ENCODE peak calls at places on chromosome 18, in four cellular contexts. One of them, this sample, is unnamed.
A peak's percentile ranks its signal among the peaks of the same experiment; 100 is the strongest.

GRCh38 chr18:35278085-35278484 is 11.9 kb downstream of the ZSCAN30 start:
- DNase-seq in left colon: no peak
- DNase-seq in endothelial cell: no peak
- DNase-seq in activated CD4-positive, alpha-beta T cell treated with anti-CD3 and anti-CD28 coated beads, Interleukin-2, amount 50 U/mL, for 24 hours: no peak
- DNase-seq in this sample: no peak

GRCh38 chr18:50749421-50749820 is 70.4 kb downstream of the MRO start:
- DNase-seq in activated CD4-positive, alpha-beta T cell treated with anti-CD3 and anti-CD28 coated beads, Interleukin-2, amount 50 U/mL, for 24 hours: no peak
- DNase-seq in endothelial cell: no peak
- DNase-seq in left colon: no peak
- DNase-seq in this sample: no peak

GRCh38 chr18:23485386-23485785 is 17.9 kb upstream of the RMC1 start:
- DNase-seq in endothelial cell: no peak
- DNase-seq in left colon: no peak
- DNase-seq in activated CD4-positive, alpha-beta T cell treated with anti-CD3 and anti-CD28 coated beads, Interleukin-2, amount 50 U/mL, for 24 hours: no peak
- DNase-seq in this sample: no peak

GRCh38 chr18:62331581-62332436 is 6.7 kb downstream of the TNFRSF11A start:
- DNase-seq in endothelial cell: no peak
- DNase-seq in left colon: no peak
- DNase-seq in activated CD4-positive, alpha-beta T cell treated with anti-CD3 and anti-CD28 coated beads, Interleukin-2, amount 50 U/mL, for 24 hours: no peak
- DNase-seq in this sample: peak; percentile 30

GRCh38 chr18:48206887-48207286 is 202.3 kb downstream of the ZBTB7C start:
- DNase-seq in activated CD4-positive, alpha-beta T cell treated with anti-CD3 and anti-CD28 coated beads, Interleukin-2, amount 50 U/mL, for 24 hours: no peak
- DNase-seq in left colon: no peak
- DNase-seq in endothelial cell: no peak
- DNase-seq in this sample: no peak

GRCh38 chr18:27604583-27604982 is 419.5 kb upstream of the CHST9 start:
- DNase-seq in endothelial cell: no peak
- DNase-seq in left colon: no peak
- DNase-seq in activated CD4-positive, alpha-beta T cell treated with anti-CD3 and anti-CD28 coated beads, Interleukin-2, amount 50 U/mL, for 24 hours: no peak
- DNase-seq in this sample: no peak

GRCh38 chr18:4024702-4025101 is 430.4 kb downstream of the DLGAP1 start:
- DNase-seq in endothelial cell: no peak
- DNase-seq in activated CD4-positive, alpha-beta T cell treated with anti-CD3 and anti-CD28 coated beads, Interleukin-2, amount 50 U/mL, for 24 hours: no peak
- DNase-seq in left colon: no peak
- DNase-seq in this sample: no peak

GRCh38 chr18:62045316-62045715 is 141.5 kb downstream of the PIGN start:
- DNase-seq in left colon: no peak
- DNase-seq in activated CD4-positive, alpha-beta T cell treated with anti-CD3 and anti-CD28 coated beads, Interleukin-2, amount 50 U/mL, for 24 hours: no peak
- DNase-seq in endothelial cell: no peak
- DNase-seq in this sample: no peak

GRCh38 chr18:6566338-6566911 is 151.7 kb upstream of the L3MBTL4 start:
- DNase-seq in left colon: no peak
- DNase-seq in activated CD4-positive, alpha-beta T cell treated with anti-CD3 and anti-CD28 coated beads, Interleukin-2, amount 50 U/mL, for 24 hours: no peak
- DNase-seq in endothelial cell: no peak
- DNase-seq in this sample: no peak

GRCh38 chr18:58359226-58360019 is 269.5 kb downstream of the ALPK2 start:
- DNase-seq in left colon: no peak
- DNase-seq in activated CD4-positive, alpha-beta T cell treated with anti-CD3 and anti-CD28 coated beads, Interleukin-2, amount 50 U/mL, for 24 hours: no peak
- DNase-seq in endothelial cell: no peak
- DNase-seq in this sample: no peak

GRCh38 chr18:49059028-49059670 is 108.4 kb upstream of the SMAD7 start:
- DNase-seq in activated CD4-positive, alpha-beta T cell treated with anti-CD3 and anti-CD28 coated beads, Interleukin-2, amount 50 U/mL, for 24 hours: no peak
- DNase-seq in endothelial cell: no peak
- DNase-seq in left colon: no peak
- DNase-seq in this sample: no peak

GRCh38 chr18:23243178-23243577 is 107.9 kb downstream of the CABLES1 start:
- DNase-seq in endothelial cell: no peak
- DNase-seq in activated CD4-positive, alpha-beta T cell treated with anti-CD3 and anti-CD28 coated beads, Interleukin-2, amount 50 U/mL, for 24 hours: no peak
- DNase-seq in left colon: no peak
- DNase-seq in this sample: no peak

GRCh38 chr18:35502062-35502461 is 4.3 kb upstream of the INO80C start:
- DNase-seq in endothelial cell: no peak
- DNase-seq in left colon: no peak
- DNase-seq in activated CD4-positive, alpha-beta T cell treated with anti-CD3 and anti-CD28 coated beads, Interleukin-2, amount 50 U/mL, for 24 hours: no peak
- DNase-seq in this sample: no peak

GRCh38 chr18:8381801-8382459 is 227.3 kb upstream of the RAB12 start:
- DNase-seq in endothelial cell: no peak
- DNase-seq in left colon: no peak
- DNase-seq in activated CD4-positive, alpha-beta T cell treated with anti-CD3 and anti-CD28 coated beads, Interleukin-2, amount 50 U/mL, for 24 hours: no peak
- DNase-seq in this sample: no peak

GRCh38 chr18:11178951-11179549 is 29.7 kb upstream of the PIEZO2 start:
- DNase-seq in endothelial cell: no peak
- DNase-seq in left colon: no peak
- DNase-seq in activated CD4-positive, alpha-beta T cell treated with anti-CD3 and anti-CD28 coated beads, Interleukin-2, amount 50 U/mL, for 24 hours: no peak
- DNase-seq in this sample: no peak

GRCh38 chr18:66795011-66795410 is 191.1 kb upstream of the CDH19 start:
- DNase-seq in endothelial cell: no peak
- DNase-seq in left colon: no peak
- DNase-seq in activated CD4-positive, alpha-beta T cell treated with anti-CD3 and anti-CD28 coated beads, Interleukin-2, amount 50 U/mL, for 24 hours: no peak
- DNase-seq in this sample: no peak

GRCh38 chr18:33652645-33653044 is 74.6 kb downstream of the ASXL3 start:
- DNase-seq in endothelial cell: no peak
- DNase-seq in activated CD4-positive, alpha-beta T cell treated with anti-CD3 and anti-CD28 coated beads, Interleukin-2, amount 50 U/mL, for 24 hours: no peak
- DNase-seq in left colon: no peak
- DNase-seq in this sample: no peak

GRCh38 chr18:9380101-9380500 is 45.5 kb downstream of the TWSG1 start:
- DNase-seq in left colon: no peak
- DNase-seq in endothelial cell: no peak
- DNase-seq in activated CD4-positive, alpha-beta T cell treated with anti-CD3 and anti-CD28 coated beads, Interleukin-2, amount 50 U/mL, for 24 hours: no peak
- DNase-seq in this sample: no peak

GRCh38 chr18:36440614-36441013 is 143.1 kb downstream of the FHOD3 start:
- DNase-seq in left colon: no peak
- DNase-seq in endothelial cell: no peak
- DNase-seq in activated CD4-positive, alpha-beta T cell treated with anti-CD3 and anti-CD28 coated beads, Interleukin-2, amount 50 U/mL, for 24 hours: no peak
- DNase-seq in this sample: no peak

GRCh38 chr18:13262839-13263691 is 44.5 kb downstream of the LDLRAD4 start:
- DNase-seq in activated CD4-positive, alpha-beta T cell treated with anti-CD3 and anti-CD28 coated beads, Interleukin-2, amount 50 U/mL, for 24 hours: no peak
- DNase-seq in left colon: no peak
- DNase-seq in endothelial cell: no peak
- DNase-seq in this sample: no peak

GRCh38 chr18:54946149-54946581 is 13.1 kb downstream of the CCDC68 start:
- DNase-seq in endothelial cell: no peak
- DNase-seq in left colon: peak; percentile 75
- DNase-seq in activated CD4-positive, alpha-beta T cell treated with anti-CD3 and anti-CD28 coated beads, Interleukin-2, amount 50 U/mL, for 24 hours: no peak
- DNase-seq in this sample: no peak

GRCh38 chr18:42274488-42275137 is 319.6 kb downstream of the PIK3C3 start:
- DNase-seq in left colon: no peak
- DNase-seq in activated CD4-positive, alpha-beta T cell treated with anti-CD3 and anti-CD28 coated beads, Interleukin-2, amount 50 U/mL, for 24 hours: no peak
- DNase-seq in endothelial cell: peak; percentile 15
- DNase-seq in this sample: no peak

GRCh38 chr18:59057969-59058368 is 81.7 kb upstream of the SEC11C start:
- DNase-seq in endothelial cell: no peak
- DNase-seq in activated CD4-positive, alpha-beta T cell treated with anti-CD3 and anti-CD28 coated beads, Interleukin-2, amount 50 U/mL, for 24 hours: no peak
- DNase-seq in left colon: no peak
- DNase-seq in this sample: no peak

GRCh38 chr18:43526436-43527150 is 249.3 kb upstream of the SYT4 start:
- DNase-seq in left colon: no peak
- DNase-seq in endothelial cell: no peak
- DNase-seq in activated CD4-positive, alpha-beta T cell treated with anti-CD3 and anti-CD28 coated beads, Interleukin-2, amount 50 U/mL, for 24 hours: no peak
- DNase-seq in this sample: no peak

GRCh38 chr18:79010802-79011201 is 31.2 kb downstream of the SALL3 start:
- DNase-seq in left colon: no peak
- DNase-seq in activated CD4-positive, alpha-beta T cell treated with anti-CD3 and anti-CD28 coated beads, Interleukin-2, amount 50 U/mL, for 24 hours: no peak
- DNase-seq in endothelial cell: no peak
- DNase-seq in this sample: no peak

GRCh38 chr18:49052891-49053644 is 102.3 kb upstream of the SMAD7 start:
- DNase-seq in endothelial cell: no peak
- DNase-seq in left colon: no peak
- DNase-seq in activated CD4-positive, alpha-beta T cell treated with anti-CD3 and anti-CD28 coated beads, Interleukin-2, amount 50 U/mL, for 24 hours: no peak
- DNase-seq in this sample: no peak

GRCh38 chr18:59228361-59228760 is 8.4 kb downstream of the GRP start:
- DNase-seq in left colon: no peak
- DNase-seq in activated CD4-positive, alpha-beta T cell treated with anti-CD3 and anti-CD28 coated beads, Interleukin-2, amount 50 U/mL, for 24 hours: no peak
- DNase-seq in endothelial cell: no peak
- DNase-seq in this sample: no peak

GRCh38 chr18:24913507-24914147 is 438.3 kb downstream of the ZNF521 start:
- DNase-seq in endothelial cell: no peak
- DNase-seq in activated CD4-positive, alpha-beta T cell treated with anti-CD3 and anti-CD28 coated beads, Interleukin-2, amount 50 U/mL, for 24 hours: no peak
- DNase-seq in left colon: no peak
- DNase-seq in this sample: no peak